ENCODE peak calls at places on chromosomes 16 and 17, in eight cellular contexts. T is activated effector memory CD4-positive, alpha-beta T cell treated with Interleukin-2 at 50 U/mL for 16 hours; A is ELR; O is CD8-positive, alpha-beta memory T cell; G is right lobe of liver; Q is left colon; N is HS-5; U is EL. M is an unnamed sample.

GRCh38 chr16:30184430-30185140 is 1.2 kb downstream of the CORO1A start:
- DNase-seq in A (no peak), O (peak), T (peak), Q (peak), N (no peak), U (no peak), G (peak), M (no peak)

GRCh38 chr16:68909099-68909733 is 65.9 kb downstream of the TANGO6 start:
- DNase-seq in O (no peak), G (no peak), Q (no peak), T (no peak), A (no peak), U (no peak), N (no peak), M (no peak)

GRCh38 chr17:42285346-42286050 is 2.8 kb upstream of the STAT5A start:
- DNase-seq in N (no peak), O (no peak), Q (no peak), G (no peak), U (no peak), T (no peak), A (no peak), M (no peak)

GRCh38 chr16:24257965-24258364 is 1.8 kb downstream of the CACNG3 start:
- DNase-seq in N (no peak), A (no peak), G (no peak), U (no peak), T (no peak), O (no peak), Q (no peak), M (no peak)

GRCh38 chr17:7438050-7438614 is 1.2 kb upstream of the FGF11 start:
- DNase-seq in O (peak), T (peak), U (peak), G (peak), A (no peak), Q (peak), N (no peak), M (peak)

GRCh38 chr16:82653550-82654511 is 27.1 kb downstream of the CDH13 start:
- DNase-seq in A (peak), U (peak), O (peak), G (no peak), N (peak), Q (no peak), T (peak), M (no peak)

GRCh38 chr17:42548070-42548837 is 4.5 kb upstream of the HSD17B1 start:
- DNase-seq in A (peak), G (peak), N (no peak), T (peak), O (peak), Q (peak), U (no peak), M (peak)

GRCh38 chr17:83036193-83036592 is 43.2 kb upstream of the METRNL start:
- DNase-seq in U (no peak), A (no peak), G (no peak), T (no peak), N (no peak), O (no peak), Q (no peak), M (no peak)